ENCODE peak calls at places on chromosomes 3 and 15, in five cellular contexts. K, W, T, G and U are unnamed samples.

GRCh38 chr15:68733666-68734065 is 87.0 kb downstream of the ANP32A start:
- DNase-seq in K (no peak), W (no peak), T (peak), G (peak), U (no peak)

GRCh38 chr15:79431636-79432344 is at the start of gene MINAR1:
- DNase-seq in K (peak), W (no peak), T (peak), G (peak), U (no peak)

GRCh38 chr3:66396161-66396760 is 104.6 kb downstream of the LRIG1 start:
- DNase-seq in K (no peak), W (no peak), T (no peak), G (no peak), U (no peak)

GRCh38 chr15:31296304-31297220 is 30.1 kb upstream of the KLF13 start:
- DNase-seq in K (no peak), W (no peak), T (no peak), G (peak), U (peak)

GRCh38 chr15:83209333-83209732 is 1.7 kb upstream of the HDGFL3 start:
- DNase-seq in K (no peak), W (no peak), T (no peak), G (no peak), U (no peak)

GRCh38 chr3:187744169-187745151 is 808 bp downstream of the BCL6 start:
- DNase-seq in K (peak), W (no peak), T (peak), G (peak), U (peak)

GRCh38 chr15:79172032-79172481 is 81.5 kb upstream of the RASGRF1 start:
- DNase-seq in K (no peak), W (no peak), T (no peak), G (peak), U (no peak)

GRCh38 chr3:146172586-146172985 is 11.6 kb upstream of the PLOD2 start:
- DNase-seq in K (no peak), W (no peak), T (no peak), G (no peak), U (no peak)

GRCh38 chr15:81450721-81451120 is 76.7 kb upstream of the TMC3 start:
- DNase-seq in K (no peak), W (no peak), T (no peak), G (no peak), U (no peak)

GRCh38 chr3:194050782-194051320 is 85.1 kb upstream of the HES1 start:
- DNase-seq in K (no peak), W (no peak), T (no peak), G (no peak), U (no peak)

GRCh38 chr3:72150634-72151412 is 365.9 kb upstream of the PROK2 start:
- DNase-seq in K (no peak), W (no peak), T (no peak), G (no peak), U (no peak)

GRCh38 chr3:186691676-186692075 is 25.5 kb upstream of the KNG1 start:
- DNase-seq in K (no peak), W (no peak), T (no peak), G (no peak), U (no peak)

GRCh38 chr3:52372822-52373504 is 56.8 kb downstream of the DNAH1 start:
- DNase-seq in K (no peak), W (no peak), T (no peak), G (no peak), U (no peak)

GRCh38 chr15:75203017-75203907 is 1.6 kb downstream of the C15orf39 start:
- DNase-seq in K (no peak), W (no peak), T (no peak), G (peak), U (no peak)

GRCh38 chr3:121989943-121990342 is 32.1 kb downstream of the ILDR1 start:
- DNase-seq in K (no peak), W (no peak), T (peak), G (peak), U (no peak)

GRCh38 chr3:128060473-128061381 is 8.5 kb downstream of the SEC61A1 start:
- DNase-seq in K (peak), W (peak), T (peak), G (peak), U (no peak)

GRCh38 chr3:195823286-195823685 is 11.6 kb upstream of the MUC4 start:
- DNase-seq in K (no peak), W (no peak), T (no peak), G (no peak), U (peak)

GRCh38 chr3:169508426-169508825 is 155.1 kb downstream of the MECOM start:
- DNase-seq in K (no peak), W (no peak), T (no peak), G (peak), U (no peak)

GRCh38 chr3:195224156-195224979 is 46.6 kb downstream of the XXYLT1 start:
- DNase-seq in K (no peak), W (no peak), T (peak), G (no peak), U (no peak)

GRCh38 chr3:183378951-183379350 is 49.5 kb downstream of the MCF2L2 start:
- DNase-seq in K (no peak), W (no peak), T (no peak), G (no peak), U (no peak)

GRCh38 chr3:143209715-143210059 is 90.1 kb downstream of the CHST2 start:
- DNase-seq in K (no peak), W (no peak), T (no peak), G (no peak), U (no peak)

GRCh38 chr15:20353966-20354883 is 187.4 kb downstream of the GOLGA6L6 start:
- DNase-seq in K (no peak), W (no peak), T (no peak), G (no peak), U (peak)

GRCh38 chr15:87489902-87490301 is 766.6 kb downstream of the NTRK3 start:
- DNase-seq in K (no peak), W (no peak), T (no peak), G (no peak), U (no peak)

GRCh38 chr3:38836561-38836960 is 20.5 kb upstream of the SCN10A start:
- DNase-seq in K (no peak), W (no peak), T (no peak), G (no peak), U (no peak)

GRCh38 chr3:94928921-94929320 is 866.1 kb downstream of the NSUN3 start:
- DNase-seq in K (peak), W (peak), T (no peak), G (peak), U (no peak)

GRCh38 chr15:38690221-38690620 is 125.6 kb upstream of the RASGRP1 start:
- DNase-seq in K (no peak), W (no peak), T (no peak), G (no peak), U (no peak)

GRCh38 chr15:92889390-92890113 is 10.6 kb upstream of the CHD2 start:
- DNase-seq in K (no peak), W (no peak), T (no peak), G (no peak), U (no peak)